ENCODE peak calls at places on chromosomes 7 and 10, in four cellular contexts. T is stimulated activated CD8-positive, alpha-beta memory T cell treated with anti-CD3 and anti-CD28 coated beads, Interleukin-15, amount 100 ng/mL, for 24 hours; A is right cardiac atrium; E is NCI-H1417. F is an unnamed sample.

GRCh38 chr7:85457911-85458310 is 271.1 kb upstream of the SEMA3D start:
- DNase-seq in T (no peak), A (no peak), E (no peak), F (no peak)

GRCh38 chr7:45720989-45721388 is 146.8 kb downstream of the ADCY1 start:
- DNase-seq in T (no peak), A (no peak), E (no peak), F (no peak)

GRCh38 chr10:14580933-14581332 is 193.8 kb downstream of the FAM107B start:
- DNase-seq in T (no peak), A (no peak), E (no peak), F (no peak)

GRCh38 chr10:14751576-14752330 is 22.9 kb downstream of the FAM107B start:
- DNase-seq in T (no peak), A (peak; percentile 88), E (no peak), F (no peak)

GRCh38 chr10:4107328-4107851 is 322.4 kb upstream of the KLF6 start:
- DNase-seq in T (no peak), A (no peak), E (no peak), F (no peak)

GRCh38 chr10:69757553-69758309 is 44.0 kb upstream of the COL13A1 start:
- DNase-seq in T (no peak), A (peak; percentile 77), E (peak; percentile 3), F (peak; percentile 60)

GRCh38 chr10:113259841-113260240 is 293.0 kb upstream of the HABP2 start:
- DNase-seq in T (no peak), A (no peak), E (no peak), F (no peak)

GRCh38 chr7:157088136-157088535 is 50.6 kb upstream of the UBE3C start:
- DNase-seq in T (no peak), A (no peak), E (no peak), F (no peak)

GRCh38 chr10:35565602-35566061 is 39.5 kb upstream of the GJD4 start:
- DNase-seq in T (no peak), A (no peak), E (no peak), F (no peak)

GRCh38 chr10:110547139-110547761 is 20.2 kb upstream of the SMC3 start:
- DNase-seq in T (no peak), A (no peak), E (peak; percentile 51), F (no peak)

GRCh38 chr7:143418681-143419458 is 10.2 kb upstream of the EPHA1 start:
- DNase-seq in T (no peak), A (no peak), E (no peak), F (no peak)

GRCh38 chr7:133268355-133268754 is 15.5 kb downstream of the EXOC4 start:
- DNase-seq in T (no peak), A (no peak), E (no peak), F (no peak)

GRCh38 chr7:80481196-80481884 is 30.5 kb downstream of the GNAT3 start:
- DNase-seq in T (no peak), A (peak; percentile 14), E (no peak), F (no peak)

GRCh38 chr7:10557375-10557774 is 416.3 kb upstream of the PHF14 start:
- DNase-seq in T (no peak), A (no peak), E (no peak), F (no peak)

GRCh38 chr10:129658673-129659072 is 191.6 kb downstream of the MGMT start:
- DNase-seq in T (no peak), A (no peak), E (no peak), F (no peak)

GRCh38 chr7:25922296-25922695 is 229.7 kb upstream of the NFE2L3 start:
- DNase-seq in T (no peak), A (no peak), E (no peak), F (no peak)

GRCh38 chr10:97534746-97535367 is 36.1 kb downstream of the UBTD1 start:
- DNase-seq in T (no peak), A (peak; percentile 59), E (no peak), F (no peak)

GRCh38 chr7:42831953-42832522 is 79.8 kb downstream of the C7orf25 start:
- DNase-seq in T (no peak), A (no peak), E (no peak), F (no peak)

GRCh38 chr7:150938566-150938965 is 39.6 kb downstream of the KCNH2 start:
- DNase-seq in T (no peak), A (no peak), E (no peak), F (no peak)

GRCh38 chr7:608361-608760 is 88.7 kb upstream of the PDGFA start:
- DNase-seq in T (no peak), A (peak; percentile 23), E (no peak), F (no peak)

GRCh38 chr7:22137466-22137865 is 191.8 kb upstream of the CDCA7L start:
- DNase-seq in T (no peak), A (no peak), E (no peak), F (no peak)

GRCh38 chr10:108180883-108181282 is 1016.4 kb upstream of the SORCS1 start:
- DNase-seq in T (no peak), A (no peak), E (no peak), F (no peak)

GRCh38 chr7:13109201-13109600 is 421.8 kb downstream of the ARL4A start:
- DNase-seq in T (no peak), A (no peak), E (no peak), F (no peak)

GRCh38 chr7:48035301-48035966 is at the start of gene C7orf57:
- DNase-seq in T (peak; percentile 61), A (peak; percentile 97), E (peak; percentile 41), F (peak; percentile 83)

GRCh38 chr7:94335586-94335985 is 59.1 kb upstream of the COL1A2 start:
- DNase-seq in T (no peak), A (no peak), E (no peak), F (no peak)

GRCh38 chr10:11823122-11823988 is at the start of gene PROSER2:
- DNase-seq in T (peak; percentile 8), A (peak; percentile 81), E (no peak), F (peak; percentile 41)

GRCh38 chr7:106870983-106871410 is 5.9 kb downstream of the PIK3CG start:
- DNase-seq in T (no peak), A (no peak), E (no peak), F (no peak)

GRCh38 chr7:2325028-2325625 is 10.9 kb upstream of the SNX8 start:
- DNase-seq in T (no peak), A (no peak), E (no peak), F (no peak)

GRCh38 chr7:69596723-69597277 is 1.5 kb upstream of the AUTS2 start:
- DNase-seq in T (no peak), A (no peak), E (no peak), F (no peak)

GRCh38 chr10:4134701-4135100 is 349.7 kb upstream of the KLF6 start:
- DNase-seq in T (no peak), A (no peak), E (no peak), F (no peak)

GRCh38 chr10:5089869-5090268 is 4.3 kb upstream of the AKR1C3 start:
- DNase-seq in T (no peak), A (no peak), E (peak; percentile 53), F (no peak)

GRCh38 chr10:114403545-114404161 is 649 bp downstream of the AFAP1L2 start:
- DNase-seq in T (no peak), A (peak; percentile 72), E (no peak), F (peak; percentile 68)

GRCh38 chr7:13279854-13280435 is 592.5 kb downstream of the ARL4A start:
- DNase-seq in T (no peak), A (no peak), E (peak; percentile 50), F (no peak)

GRCh38 chr7:6385909-6386560 is 61.7 kb downstream of the DAGLB start:
- DNase-seq in T (no peak), A (no peak), E (no peak), F (no peak)

GRCh38 chr10:131636116-131636515 is 264.7 kb upstream of the PPP2R2D start:
- DNase-seq in T (no peak), A (no peak), E (no peak), F (no peak)

GRCh38 chr7:48244902-48245301 is 73.6 kb downstream of the ABCA13 start:
- DNase-seq in T (no peak), A (no peak), E (no peak), F (no peak)

GRCh38 chr10:88256013-88256680 is 327.0 kb downstream of the RNLS start:
- DNase-seq in T (no peak), A (peak; percentile 82), E (peak; percentile 29), F (peak; percentile 50)

GRCh38 chr7:116672596-116673503 is 854 bp downstream of the MET start:
- DNase-seq in T (no peak), A (peak; percentile 40), E (peak; percentile 63), F (no peak)